ENCODE peak calls at places on chromosomes 6 and 20, in seven cellular contexts. One of them, this sample, is unnamed.

GRCh38 chr6:170178266-170178560 is 112.7 kb downstream of the DLL1 start:
- DNase-seq in lung: no peak
- DNase-seq in H9: peak; percentile 25
- DNase-seq in gastrocnemius medialis: no peak
- DNase-seq in left lung: no peak
- DNase-seq in stomach: no peak
- DNase-seq in uterus: no peak
- DNase-seq in this sample: peak; percentile 54

GRCh38 chr6:56514395-56514794 is 128.3 kb downstream of the DST start:
- DNase-seq in lung: no peak
- DNase-seq in H9: no peak
- DNase-seq in gastrocnemius medialis: peak; percentile 48
- DNase-seq in left lung: no peak
- DNase-seq in stomach: no peak
- DNase-seq in uterus: peak; percentile 51
- DNase-seq in this sample: no peak

GRCh38 chr20:31705598-31706597 is 16.8 kb downstream of the BCL2L1 start:
- DNase-seq in lung: no peak
- DNase-seq in H9: no peak
- DNase-seq in gastrocnemius medialis: no peak
- DNase-seq in left lung: no peak
- DNase-seq in stomach: no peak
- DNase-seq in uterus: no peak
- DNase-seq in this sample: no peak

GRCh38 chr6:56026461-56027180 is 151.2 kb upstream of the BMP5 start:
- DNase-seq in lung: no peak
- DNase-seq in H9: no peak
- DNase-seq in gastrocnemius medialis: no peak
- DNase-seq in left lung: no peak
- DNase-seq in stomach: no peak
- DNase-seq in uterus: no peak
- DNase-seq in this sample: no peak

GRCh38 chr6:90021701-90022100 is 127.4 kb downstream of the GJA10 start:
- DNase-seq in lung: no peak
- DNase-seq in H9: no peak
- DNase-seq in gastrocnemius medialis: no peak
- DNase-seq in left lung: no peak
- DNase-seq in stomach: no peak
- DNase-seq in uterus: no peak
- DNase-seq in this sample: no peak

GRCh38 chr6:46130665-46131064 is 876 bp downstream of the ENPP4 start:
- DNase-seq in lung: no peak
- DNase-seq in H9: no peak
- DNase-seq in gastrocnemius medialis: no peak
- DNase-seq in left lung: no peak
- DNase-seq in stomach: no peak
- DNase-seq in uterus: no peak
- DNase-seq in this sample: no peak

GRCh38 chr6:77457720-77458349 is 5.5 kb downstream of the HTR1B start:
- DNase-seq in lung: peak; percentile 67
- DNase-seq in H9: peak; percentile 85
- DNase-seq in gastrocnemius medialis: peak; percentile 19
- DNase-seq in left lung: peak; percentile 39
- DNase-seq in stomach: peak; percentile 65
- DNase-seq in uterus: peak; percentile 31
- DNase-seq in this sample: peak; percentile 67

GRCh38 chr6:118776607-118777549 is 117.1 kb upstream of the ASF1A start:
- DNase-seq in lung: peak; percentile 62
- DNase-seq in H9: peak; percentile 56
- DNase-seq in gastrocnemius medialis: peak; percentile 69
- DNase-seq in left lung: peak; percentile 40
- DNase-seq in stomach: peak; percentile 78
- DNase-seq in uterus: peak; percentile 54
- DNase-seq in this sample: no peak

GRCh38 chr20:16397053-16397452 is 176.2 kb downstream of the KIF16B start:
- DNase-seq in lung: peak; percentile 46
- DNase-seq in H9: no peak
- DNase-seq in gastrocnemius medialis: peak; percentile 73
- DNase-seq in left lung: no peak
- DNase-seq in stomach: no peak
- DNase-seq in uterus: peak; percentile 19
- DNase-seq in this sample: peak; percentile 6

GRCh38 chr6:168192901-168193815 is 114.1 kb upstream of the FRMD1 start:
- DNase-seq in lung: no peak
- DNase-seq in H9: peak; percentile 26
- DNase-seq in gastrocnemius medialis: no peak
- DNase-seq in left lung: no peak
- DNase-seq in stomach: peak; percentile 17
- DNase-seq in uterus: peak; percentile 13
- DNase-seq in this sample: no peak

GRCh38 chr20:22379472-22379871 is 204.9 kb downstream of the FOXA2 start:
- DNase-seq in lung: no peak
- DNase-seq in H9: no peak
- DNase-seq in gastrocnemius medialis: no peak
- DNase-seq in left lung: no peak
- DNase-seq in stomach: no peak
- DNase-seq in uterus: no peak
- DNase-seq in this sample: no peak

GRCh38 chr6:147507162-147508072 is 1.1 kb upstream of the SAMD5 start:
- DNase-seq in lung: no peak
- DNase-seq in H9: peak; percentile 43
- DNase-seq in gastrocnemius medialis: no peak
- DNase-seq in left lung: no peak
- DNase-seq in stomach: no peak
- DNase-seq in uterus: peak; percentile 18
- DNase-seq in this sample: peak; percentile 18

GRCh38 chr6:151036869-151037680 is 171.6 kb downstream of the MTHFD1L start:
- DNase-seq in lung: no peak
- DNase-seq in H9: no peak
- DNase-seq in gastrocnemius medialis: no peak
- DNase-seq in left lung: no peak
- DNase-seq in stomach: no peak
- DNase-seq in uterus: no peak
- DNase-seq in this sample: no peak

GRCh38 chr6:10478187-10479040 is 42.7 kb upstream of the GCNT2 start:
- DNase-seq in lung: no peak
- DNase-seq in H9: no peak
- DNase-seq in gastrocnemius medialis: no peak
- DNase-seq in left lung: no peak
- DNase-seq in stomach: no peak
- DNase-seq in uterus: no peak
- DNase-seq in this sample: no peak

GRCh38 chr6:117837268-117837667 is 69.8 kb upstream of the SLC35F1 start:
- DNase-seq in lung: no peak
- DNase-seq in H9: no peak
- DNase-seq in gastrocnemius medialis: no peak
- DNase-seq in left lung: no peak
- DNase-seq in stomach: no peak
- DNase-seq in uterus: no peak
- DNase-seq in this sample: no peak

GRCh38 chr6:149884215-149884614 is 13.7 kb downstream of the RAET1E start:
- DNase-seq in lung: peak; percentile 63
- DNase-seq in H9: peak; percentile 77
- DNase-seq in gastrocnemius medialis: no peak
- DNase-seq in left lung: peak; percentile 61
- DNase-seq in stomach: peak; percentile 55
- DNase-seq in uterus: no peak
- DNase-seq in this sample: no peak

GRCh38 chr20:9059931-9060330 is 9.0 kb upstream of the PLCB4 start:
- DNase-seq in lung: no peak
- DNase-seq in H9: no peak
- DNase-seq in gastrocnemius medialis: no peak
- DNase-seq in left lung: no peak
- DNase-seq in stomach: no peak
- DNase-seq in uterus: no peak
- DNase-seq in this sample: no peak

GRCh38 chr6:71406871-71407860 is 118.6 kb downstream of the OGFRL1 start:
- DNase-seq in lung: no peak
- DNase-seq in H9: peak; percentile 70
- DNase-seq in gastrocnemius medialis: no peak
- DNase-seq in left lung: no peak
- DNase-seq in stomach: no peak
- DNase-seq in uterus: no peak
- DNase-seq in this sample: no peak

GRCh38 chr20:63102720-63103375 is 96.1 kb upstream of the BHLHE23 start:
- DNase-seq in lung: no peak
- DNase-seq in H9: no peak
- DNase-seq in gastrocnemius medialis: no peak
- DNase-seq in left lung: no peak
- DNase-seq in stomach: peak; percentile 29
- DNase-seq in uterus: peak; percentile 28
- DNase-seq in this sample: no peak

GRCh38 chr20:610130-611046 is at the start of gene TCF15:
- DNase-seq in lung: no peak
- DNase-seq in H9: peak; percentile 72
- DNase-seq in gastrocnemius medialis: peak; percentile 19
- DNase-seq in left lung: no peak
- DNase-seq in stomach: no peak
- DNase-seq in uterus: no peak
- DNase-seq in this sample: no peak

GRCh38 chr6:143941852-143942627 is 66.0 kb downstream of the PLAGL1 start:
- DNase-seq in lung: peak; percentile 51
- DNase-seq in H9: peak; percentile 93
- DNase-seq in gastrocnemius medialis: no peak
- DNase-seq in left lung: peak; percentile 53
- DNase-seq in stomach: peak; percentile 52
- DNase-seq in uterus: peak; percentile 41
- DNase-seq in this sample: peak; percentile 14

GRCh38 chr6:34243131-34243771 is 5.6 kb downstream of the SMIM29 start:
- DNase-seq in lung: no peak
- DNase-seq in H9: no peak
- DNase-seq in gastrocnemius medialis: no peak
- DNase-seq in left lung: no peak
- DNase-seq in stomach: no peak
- DNase-seq in uterus: no peak
- DNase-seq in this sample: peak; percentile 16

GRCh38 chr20:35506179-35506578 is 23.3 kb downstream of the C20orf173 start:
- DNase-seq in lung: no peak
- DNase-seq in H9: no peak
- DNase-seq in gastrocnemius medialis: no peak
- DNase-seq in left lung: no peak
- DNase-seq in stomach: no peak
- DNase-seq in uterus: no peak
- DNase-seq in this sample: no peak

GRCh38 chr6:149170564-149171452 is 146.7 kb upstream of the TAB2 start:
- DNase-seq in lung: no peak
- DNase-seq in H9: no peak
- DNase-seq in gastrocnemius medialis: no peak
- DNase-seq in left lung: no peak
- DNase-seq in stomach: no peak
- DNase-seq in uterus: peak; percentile 44
- DNase-seq in this sample: no peak

GRCh38 chr6:108027594-108027993 is 46.9 kb downstream of the OSTM1 start:
- DNase-seq in lung: no peak
- DNase-seq in H9: no peak
- DNase-seq in gastrocnemius medialis: no peak
- DNase-seq in left lung: no peak
- DNase-seq in stomach: peak; percentile 30
- DNase-seq in uterus: no peak
- DNase-seq in this sample: peak; percentile 34

GRCh38 chr6:30244560-30244959 is 31.4 kb upstream of the TRIM26 start:
- DNase-seq in lung: no peak
- DNase-seq in H9: no peak
- DNase-seq in gastrocnemius medialis: no peak
- DNase-seq in left lung: no peak
- DNase-seq in stomach: no peak
- DNase-seq in uterus: no peak
- DNase-seq in this sample: no peak
- H3K27ac ChIP-seq in lung: no peak overlapping the region
- H3K27ac ChIP-seq in H9: no peak overlapping the region
- H3K27ac ChIP-seq in gastrocnemius medialis: no peak overlapping the region
- H3K27ac ChIP-seq in left lung: no peak overlapping the region
- H3K27ac ChIP-seq in stomach: no peak overlapping the region
- H3K27ac ChIP-seq in uterus: no peak overlapping the region
- H3K27ac ChIP-seq in this sample: no peak overlapping the region

DNA sequence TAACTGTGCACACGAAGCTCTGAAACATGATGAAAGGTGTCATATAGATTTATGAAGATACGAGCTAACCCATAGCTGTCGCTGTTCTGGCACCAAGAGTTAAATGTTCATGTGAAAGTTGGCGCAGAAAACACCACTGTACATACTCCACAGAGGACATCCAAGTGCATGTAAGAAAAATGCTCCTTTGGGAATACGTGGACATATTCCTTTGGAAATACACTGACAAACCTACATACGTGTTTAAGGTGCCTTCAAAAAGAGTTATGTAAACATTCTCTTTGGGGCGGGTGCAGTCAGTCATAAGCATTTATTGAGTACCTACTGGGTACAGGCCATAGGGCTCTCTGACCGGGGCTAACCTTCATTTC is 723 bp upstream of the ARID1B start:
- DNase-seq in lung: no peak
- DNase-seq in H9: no peak
- DNase-seq in gastrocnemius medialis: no peak
- DNase-seq in left lung: no peak
- DNase-seq in stomach: no peak
- DNase-seq in uterus: no peak
- DNase-seq in this sample: no peak
- TF ChIP-seq CTCF in lung: no peak
- TF ChIP-seq CTCF in H9: no peak
- TF ChIP-seq CTCF in gastrocnemius medialis: no peak
- TF ChIP-seq CTCF in left lung: no peak
- TF ChIP-seq CTCF in stomach: no peak
- TF ChIP-seq CTCF in uterus: no peak
- TF ChIP-seq CTCF in this sample: no peak

GRCh38 chr6:30876039-30876730 is 8.1 kb upstream of the DDR1 start:
- DNase-seq in lung: no peak
- DNase-seq in H9: no peak
- DNase-seq in gastrocnemius medialis: no peak
- DNase-seq in left lung: no peak
- DNase-seq in stomach: no peak
- DNase-seq in uterus: peak; percentile 80
- DNase-seq in this sample: no peak
- H3K27ac ChIP-seq in lung: no peak overlapping the region
- H3K27ac ChIP-seq in H9: no peak overlapping the region
- H3K27ac ChIP-seq in gastrocnemius medialis: peak overlapping the region; percentile 80
- H3K27ac ChIP-seq in left lung: no peak overlapping the region
- H3K27ac ChIP-seq in stomach: peak overlapping the region; percentile 14
- H3K27ac ChIP-seq in uterus: peak overlapping the region; percentile 89
- H3K27ac ChIP-seq in this sample: peak overlapping the region; percentile 85

DNA sequence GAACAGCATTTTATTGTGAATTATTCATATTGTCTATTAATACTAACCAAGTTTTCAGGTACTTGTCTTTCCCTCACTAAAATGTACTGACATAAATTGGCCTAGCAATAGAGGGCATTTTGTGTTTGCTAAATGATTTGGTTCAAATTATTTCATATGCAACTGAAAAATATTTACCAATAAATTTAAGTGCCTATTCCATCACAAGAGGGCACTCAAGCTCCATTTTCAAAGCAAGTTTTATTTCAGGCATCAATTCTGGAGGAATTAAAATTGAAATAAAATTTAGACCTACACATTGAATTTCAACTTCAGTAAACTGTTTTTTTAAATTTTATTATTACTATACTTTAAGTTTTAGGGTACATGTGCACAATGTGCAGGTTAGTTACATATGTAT is 114.3 kb upstream of the SYNCRIP start:
- DNase-seq in lung: no peak
- DNase-seq in H9: no peak
- DNase-seq in gastrocnemius medialis: no peak
- DNase-seq in left lung: no peak
- DNase-seq in stomach: no peak
- DNase-seq in uterus: no peak
- DNase-seq in this sample: no peak
- TF ChIP-seq CTCF in lung: no peak
- TF ChIP-seq CTCF in H9: peak; percentile 73
- TF ChIP-seq CTCF in gastrocnemius medialis: peak; percentile 7
- TF ChIP-seq CTCF in left lung: no peak
- TF ChIP-seq CTCF in stomach: no peak
- TF ChIP-seq CTCF in uterus: no peak
- TF ChIP-seq CTCF in this sample: no peak

GRCh38 chr20:54545959-54546358 is 70.6 kb downstream of the DOK5 start:
- DNase-seq in lung: no peak
- DNase-seq in H9: no peak
- DNase-seq in gastrocnemius medialis: no peak
- DNase-seq in left lung: no peak
- DNase-seq in stomach: no peak
- DNase-seq in uterus: no peak
- DNase-seq in this sample: no peak
- H3K27ac ChIP-seq in lung: no peak overlapping the region
- H3K27ac ChIP-seq in H9: no peak overlapping the region
- H3K27ac ChIP-seq in gastrocnemius medialis: no peak overlapping the region
- H3K27ac ChIP-seq in left lung: no peak overlapping the region
- H3K27ac ChIP-seq in stomach: no peak overlapping the region
- H3K27ac ChIP-seq in uterus: no peak overlapping the region
- H3K27ac ChIP-seq in this sample: no peak overlapping the region